ENCODE peak calls at places on chromosomes 7 and 10, in five cellular contexts. U, T, N, V and B are unnamed samples.

GRCh38 chr10:116597543-116597942 is 6.8 kb downstream of the PNLIPRP1 start:
- DNase-seq in U (no peak), V (no peak), N (no peak), T (no peak), B (no peak)

GRCh38 chr7:106870983-106871410 is 5.9 kb downstream of the PIK3CG start:
- DNase-seq in V (no peak), U (no peak), T (no peak), N (no peak), B (no peak)

GRCh38 chr7:139543801-139544603 is 20.5 kb downstream of the CLEC2L start:
- DNase-seq in T (no peak), N (no peak), V (no peak), U (no peak), B (no peak)

GRCh38 chr7:95772298-95772770 is at the start of gene DYNC1I1:
- DNase-seq in N (peak), V (peak), T (peak), U (peak), B (peak)

GRCh38 chr10:63671317-63671937 is 150.2 kb downstream of the REEP3 start:
- DNase-seq in V (no peak), U (no peak), T (no peak), N (no peak), B (no peak)

GRCh38 chr10:133336131-133337078 is at the start of gene CALY:
- DNase-seq in U (peak), N (no peak), V (no peak), T (no peak), B (no peak)

GRCh38 chr10:61804414-61804813 is 97.1 kb upstream of the ARID5B start:
- DNase-seq in U (no peak), N (no peak), T (no peak), V (no peak), B (no peak)

GRCh38 chr10:52883996-52884871 is 111.7 kb upstream of the MBL2 start:
- DNase-seq in V (no peak), U (peak), T (no peak), N (no peak), B (no peak)

GRCh38 chr10:128102480-128103228 is 23.6 kb downstream of the MKI67 start:
- DNase-seq in V (no peak), N (no peak), T (no peak), U (peak), B (no peak)

GRCh38 chr10:45421231-45422097 is 47.4 kb downstream of the ALOX5 start:
- DNase-seq in T (peak), N (no peak), V (no peak), U (no peak), B (no peak)

GRCh38 chr7:140592957-140593356 is 47.7 kb downstream of the DENND2A start:
- DNase-seq in T (no peak), N (no peak), U (no peak), V (no peak), B (no peak)

GRCh38 chr10:133318494-133319127 is 9.9 kb downstream of the ZNF511 start:
- DNase-seq in N (peak), U (peak), T (no peak), V (no peak), B (no peak)

GRCh38 chr7:141039366-141039765 is 24.6 kb upstream of the MRPS33 start:
- DNase-seq in T (no peak), N (no peak), U (no peak), V (no peak), B (no peak)

GRCh38 chr7:32587431-32587948 is 92.2 kb downstream of the AVL9 start:
- DNase-seq in T (no peak), V (no peak), U (no peak), N (no peak), B (no peak)

GRCh38 chr10:44995914-44996633 is 4.6 kb upstream of the ZNF22 start:
- DNase-seq in N (peak), U (peak), T (peak), V (peak), B (peak)

GRCh38 chr10:15879663-15880062 is 19.4 kb upstream of the MINDY3 start:
- DNase-seq in U (no peak), V (no peak), T (no peak), N (no peak), B (no peak)

GRCh38 chr10:58856508-58857240 is 319.8 kb upstream of the PHYHIPL start:
- DNase-seq in T (no peak), V (no peak), U (no peak), N (no peak), B (no peak)

GRCh38 chr10:79166312-79166721 is 97.6 kb downstream of the ZMIZ1 start:
- DNase-seq in U (no peak), T (no peak), V (no peak), N (no peak), B (no peak)

GRCh38 chr10:29136401-29136800 is 152.5 kb upstream of the LYZL1 start:
- DNase-seq in T (no peak), N (no peak), U (no peak), V (no peak), B (no peak)

GRCh38 chr10:96400465-96400864 is 41.7 kb upstream of the OPALIN start:
- DNase-seq in V (no peak), N (no peak), T (no peak), U (no peak), B (no peak)

GRCh38 chr7:129213828-129214227 is 11.0 kb upstream of the AHCYL2 start:
- DNase-seq in V (no peak), N (no peak), T (peak), U (no peak), B (no peak)

GRCh38 chr7:30916255-30916654 is 4.6 kb downstream of the AQP1 start:
- DNase-seq in T (no peak), U (no peak), V (no peak), N (peak), B (no peak)

GRCh38 chr10:19707376-19707775 is 108.9 kb upstream of the PLXDC2 start:
- DNase-seq in V (no peak), T (no peak), U (no peak), N (no peak), B (no peak)

GRCh38 chr10:71888623-71889387 is 37.8 kb upstream of the PSAP start:
- DNase-seq in T (peak), N (peak), U (peak), V (peak), B (peak)

GRCh38 chr7:141354251-141354650 is 197.0 kb upstream of the AGK start:
- DNase-seq in U (no peak), T (no peak), V (no peak), N (no peak), B (no peak)

GRCh38 chr10:62373995-62374861 is at the start of gene ZNF365:
- DNase-seq in U (no peak), N (peak), T (peak), V (no peak), B (no peak)

GRCh38 chr10:132814469-132814856 is 28.5 kb upstream of the NKX6-2 start:
- DNase-seq in N (no peak), U (no peak), T (no peak), V (peak), B (no peak)

GRCh38 chr10:36349445-36350063 is 707.5 kb upstream of the FZD8 start:
- DNase-seq in U (no peak), N (no peak), V (no peak), T (no peak), B (no peak)

GRCh38 chr10:21556527-21556926 is 22.5 kb downstream of the MLLT10 start:
- DNase-seq in V (no peak), U (no peak), N (no peak), T (no peak), B (no peak)

GRCh38 chr7:155533120-155533826 is 13.1 kb downstream of the CNPY1 start:
- DNase-seq in T (peak), U (no peak), N (no peak), V (peak), B (no peak)

GRCh38 chr7:95543312-95543711 is 53.0 kb downstream of the PDK4 start:
- DNase-seq in U (no peak), N (no peak), V (no peak), T (no peak), B (no peak)

GRCh38 chr10:14822879-14823755 is 14.7 kb downstream of the CDNF start:
- DNase-seq in N (no peak), V (no peak), T (no peak), U (peak), B (no peak)

GRCh38 chr7:1579481-1580421 is 9.9 kb upstream of the PSMG3 start:
- DNase-seq in N (peak), T (peak), U (peak), V (no peak), B (peak)

GRCh38 chr10:34854147-34854601 is 39.1 kb upstream of the PARD3 start:
- DNase-seq in N (no peak), U (no peak), T (peak), V (no peak), B (no peak)

GRCh38 chr10:110206988-110207804 is at the start of gene MXI1:
- DNase-seq in U (peak), T (peak), V (peak), N (peak), B (peak)

GRCh38 chr10:46787321-46787615 is 124.0 kb upstream of the PTPN20 start:
- DNase-seq in N (no peak), V (no peak), T (no peak), U (no peak), B (no peak)

GRCh38 chr10:49274886-49275285 is 24.1 kb upstream of the C10orf71 start:
- DNase-seq in N (no peak), V (no peak), U (no peak), T (no peak), B (no peak)

GRCh38 chr10:49278497-49278902 is 20.5 kb upstream of the C10orf71 start:
- DNase-seq in T (no peak), U (no peak), N (no peak), V (no peak), B (no peak)

GRCh38 chr10:49277973-49278372 is 21.0 kb upstream of the C10orf71 start:
- DNase-seq in U (no peak), T (no peak), N (no peak), V (no peak), B (no peak)

GRCh38 chr10:49273626-49274025 is 25.3 kb upstream of the C10orf71 start:
- DNase-seq in T (no peak), U (no peak), N (no peak), V (no peak), B (no peak)

DNA sequence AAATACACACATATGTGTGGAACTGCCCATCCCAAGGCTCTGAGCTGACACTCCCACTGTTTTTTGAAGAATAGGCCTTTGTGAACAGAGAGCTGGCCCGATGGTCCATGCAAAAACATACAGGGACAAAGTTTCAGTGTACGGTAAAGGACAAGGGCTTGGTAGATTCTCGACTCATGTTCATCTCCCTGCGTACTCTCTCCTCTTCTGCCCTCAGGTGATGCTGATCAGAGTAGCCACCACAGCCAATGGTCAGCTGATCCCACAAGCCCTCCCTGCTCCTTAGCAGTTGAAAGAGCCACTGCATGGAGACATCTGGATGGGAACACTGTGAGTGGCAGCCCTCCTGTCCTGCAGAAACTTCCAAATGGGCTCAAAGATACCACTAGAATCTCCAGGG is 23.1 kb upstream of the C10orf71 start:
- DNase-seq in V (no peak), T (no peak), U (no peak), N (no peak), B (no peak)
- H3K4me3 ChIP-seq in V (no peak), T (no peak), U (no peak), N (no peak), B (no peak)

GRCh38 chr10:102645388-102645740 is 1.1 kb downstream of the TRIM8 start:
- DNase-seq in V (peak), U (peak), N (peak), T (peak), B (peak)
- TF ChIP-seq POLR2A in V (peak), U (no peak), N (no peak), T (no peak), B (peak)

GRCh38 chr7:36157506-36158320 is 4.7 kb downstream of the EEPD1 start:
- DNase-seq in T (no peak), V (no peak), U (no peak), N (no peak), B (peak)

GRCh38 chr7:36159618-36160017 is 6.6 kb downstream of the EEPD1 start:
- DNase-seq in V (no peak), N (no peak), T (no peak), U (no peak), B (no peak)

GRCh38 chr7:36155811-36156361 is 2.8 kb downstream of the EEPD1 start:
- DNase-seq in N (no peak), T (peak), V (no peak), U (peak), B (peak)

GRCh38 chr7:36160313-36160712 is 7.3 kb downstream of the EEPD1 start:
- DNase-seq in U (no peak), V (no peak), N (no peak), T (no peak), B (no peak)

GRCh38 chr7:36158321-36158605 is 5.2 kb downstream of the EEPD1 start:
- DNase-seq in U (no peak), T (no peak), N (no peak), V (no peak), B (no peak)
- H3K4me3 ChIP-seq in U (no peak), T (no peak), N (no peak), V (no peak), B (no peak)

GRCh38 chr7:44200699-44201461 is at the start of gene YKT6:
- DNase-seq in N (peak), V (peak), T (peak), U (peak), B (peak)
- TF ChIP-seq POLR2A in N (no peak), V (peak), T (peak), U (no peak), B (peak)

GRCh38 chr10:89002234-89002978 is 11.8 kb downstream of the FAS start:
- DNase-seq in N (no peak), U (no peak), T (no peak), V (no peak), B (no peak)
- H3K4me3 ChIP-seq in N (no peak), U (no peak), T (no peak), V (no peak), B (no peak)

GRCh38 chr10:102814456-102814871 is 22.7 kb downstream of the CYP17A1 start:
- DNase-seq in U (peak), N (peak), T (no peak), V (no peak), B (no peak)

GRCh38 chr10:102814873-102815661 is 22.1 kb downstream of the CYP17A1 start:
- DNase-seq in U (peak), T (peak), N (peak), V (no peak), B (peak)

GRCh38 chr10:102813734-102814455 is 23.3 kb downstream of the CYP17A1 start:
- DNase-seq in U (peak), T (no peak), V (no peak), N (no peak), B (peak)

GRCh38 chr10:102817175-102817574 is 20.0 kb downstream of the CYP17A1 start:
- DNase-seq in V (no peak), T (no peak), U (no peak), N (no peak), B (no peak)

GRCh38 chr10:102815790-102816549 is 21.2 kb downstream of the CYP17A1 start:
- DNase-seq in T (peak), V (no peak), U (no peak), N (no peak), B (peak)
- TF ChIP-seq POLR2A in T (no peak), V (peak), U (no peak), N (no peak), B (peak)

DNA sequence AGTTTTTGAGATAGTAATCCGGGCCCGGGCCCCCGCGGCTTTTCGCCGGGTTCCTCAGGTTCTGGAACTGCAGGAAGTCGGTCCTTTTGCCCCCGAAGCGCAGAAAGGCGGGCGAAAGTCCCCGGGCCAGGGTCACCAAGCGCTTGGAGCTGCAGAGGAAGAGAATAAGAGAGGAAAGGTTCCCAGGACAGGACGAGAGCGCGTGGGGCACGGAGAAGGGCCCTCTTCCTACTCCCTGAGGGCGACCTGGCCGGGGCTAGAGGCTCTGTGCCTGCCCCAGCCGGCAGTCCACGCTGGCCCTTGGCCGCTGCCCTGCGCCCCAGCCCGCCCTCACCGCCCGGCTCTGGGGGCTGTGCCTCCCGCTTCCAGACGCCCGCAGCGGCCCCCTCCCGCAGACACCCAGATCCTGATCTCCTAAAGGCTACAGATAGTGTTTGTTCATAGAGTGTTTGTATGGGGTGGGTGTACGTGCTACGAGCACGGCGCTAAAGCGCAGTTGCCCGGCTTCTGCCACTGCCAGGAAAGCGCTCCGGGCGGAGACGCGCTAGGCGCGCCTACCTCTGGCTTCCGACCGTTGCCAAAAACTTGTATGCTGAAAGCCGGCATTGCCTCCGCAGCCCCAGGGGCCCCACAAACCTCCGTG is 3.2 kb downstream of the HPSE2 start:
- DNase-seq in V (peak), N (no peak), U (no peak), T (no peak), B (no peak)
- H3K4me3 ChIP-seq in V (peak), N (peak), U (peak), T (peak), B (no peak)